ENCODE peak calls at places on chromosome 20, in four cellular contexts. Z, V, K and Q are unnamed samples.

GRCh38 chr20:45497971-45498494 is 17.4 kb downstream of the SPINT3 start:
- DNase-seq in Z (no peak), V (no peak), K (no peak), Q (no peak)

GRCh38 chr20:57310821-57311514 is 18.6 kb upstream of the SPO11 start:
- DNase-seq in Z (no peak), V (no peak), K (no peak), Q (no peak)

GRCh38 chr20:36301359-36302119 is 4.6 kb upstream of the DLGAP4 start:
- DNase-seq in Z (no peak), V (peak; percentile 12), K (no peak), Q (no peak)

GRCh38 chr20:1429143-1429728 is 36.4 kb upstream of the FKBP1A start:
- DNase-seq in Z (no peak), V (no peak), K (no peak), Q (no peak)

GRCh38 chr20:62010551-62011402 is 54.9 kb downstream of the TAF4 start:
- DNase-seq in Z (peak; percentile 76), V (peak; percentile 67), K (peak; percentile 61), Q (peak; percentile 36)

GRCh38 chr20:11917663-11918062 is at the start of gene BTBD3:
- DNase-seq in Z (no peak), V (no peak), K (no peak), Q (peak; percentile 64)

GRCh38 chr20:44776977-44777376 is 31.3 kb downstream of the KCNK15 start:
- DNase-seq in Z (peak; percentile 59), V (peak; percentile 44), K (no peak), Q (no peak)

GRCh38 chr20:38131588-38132121 is 33.4 kb downstream of the TGM2 start:
- DNase-seq in Z (no peak), V (no peak), K (no peak), Q (no peak)

GRCh38 chr20:35699914-35700624 is 864 bp downstream of the ROMO1 start:
- DNase-seq in Z (no peak), V (no peak), K (no peak), Q (no peak)

GRCh38 chr20:10982692-10983091 is 308.9 kb upstream of the JAG1 start:
- DNase-seq in Z (no peak), V (no peak), K (no peak), Q (no peak)

GRCh38 chr20:50844430-50845100 is 49.7 kb downstream of the BCAS4 start:
- DNase-seq in Z (no peak), V (peak; percentile 85), K (no peak), Q (no peak)

GRCh38 chr20:32507998-32508774 is 76.9 kb downstream of the NOL4L start:
- DNase-seq in Z (no peak), V (no peak), K (peak; percentile 17), Q (no peak)

GRCh38 chr20:59938696-59939051 is 1.4 kb downstream of the PPP1R3D start:
- DNase-seq in Z (no peak), V (no peak), K (no peak), Q (no peak)

GRCh38 chr20:38128691-38129090 is 36.4 kb downstream of the TGM2 start:
- DNase-seq in Z (no peak), V (no peak), K (no peak), Q (no peak)

GRCh38 chr20:49045440-49046086 is 549 bp upstream of the CSE1L start:
- DNase-seq in Z (no peak), V (peak; percentile 59), K (no peak), Q (no peak)

GRCh38 chr20:52459150-52459549 is 267.6 kb upstream of the ZFP64 start:
- DNase-seq in Z (no peak), V (no peak), K (no peak), Q (no peak)

GRCh38 chr20:258963-259362 is 1.4 kb downstream of the DEFB132 start:
- DNase-seq in Z (no peak), V (peak; percentile 21), K (no peak), Q (no peak)